ENCODE peak calls at places on chromosome X, in ten cellular contexts. One of them, this sample, is unnamed.

GRCh38 chrX:31374786-31375185 is 302.9 kb upstream of the FTHL17 start:
- DNase-seq in retinal pigment epithelial cell: no peak
- DNase-seq in GM12865: no peak
- DNase-seq in HFF-Myc: no peak
- DNase-seq in pancreas: no peak
- DNase-seq in mammary epithelial cell: no peak
- DNase-seq in breast epithelium: no peak
- DNase-seq in astrocyte of the spinal cord: no peak
- DNase-seq in SK-N-SH: no peak
- DNase-seq in spleen: no peak
- DNase-seq in this sample: no peak

GRCh38 chrX:17086317-17086716 is 139.9 kb downstream of the REPS2 start:
- DNase-seq in retinal pigment epithelial cell: no peak
- DNase-seq in GM12865: no peak
- DNase-seq in HFF-Myc: no peak
- DNase-seq in pancreas: no peak
- DNase-seq in mammary epithelial cell: no peak
- DNase-seq in breast epithelium: no peak
- DNase-seq in astrocyte of the spinal cord: no peak
- DNase-seq in SK-N-SH: no peak
- DNase-seq in spleen: no peak
- DNase-seq in this sample: no peak

GRCh38 chrX:42714981-42715688 is 62.8 kb downstream of the PPP1R2C start:
- DNase-seq in retinal pigment epithelial cell: peak
- DNase-seq in GM12865: no peak
- DNase-seq in HFF-Myc: no peak
- DNase-seq in pancreas: peak
- DNase-seq in mammary epithelial cell: peak
- DNase-seq in breast epithelium: peak
- DNase-seq in astrocyte of the spinal cord: peak
- DNase-seq in SK-N-SH: peak
- DNase-seq in spleen: no peak
- DNase-seq in this sample: no peak

GRCh38 chrX:130171446-130172126 is at the start of gene RAB33A:
- DNase-seq in retinal pigment epithelial cell: no peak
- DNase-seq in GM12865: peak
- DNase-seq in HFF-Myc: no peak
- DNase-seq in pancreas: no peak
- DNase-seq in mammary epithelial cell: no peak
- DNase-seq in breast epithelium: no peak
- DNase-seq in astrocyte of the spinal cord: no peak
- DNase-seq in SK-N-SH: peak
- DNase-seq in spleen: peak
- DNase-seq in this sample: no peak

GRCh38 chrX:141619336-141619735 is 29.8 kb downstream of the SPANXA2 start:
- DNase-seq in retinal pigment epithelial cell: no peak
- DNase-seq in GM12865: no peak
- DNase-seq in HFF-Myc: no peak
- DNase-seq in pancreas: no peak
- DNase-seq in mammary epithelial cell: no peak
- DNase-seq in breast epithelium: no peak
- DNase-seq in astrocyte of the spinal cord: peak
- DNase-seq in SK-N-SH: no peak
- DNase-seq in spleen: no peak
- DNase-seq in this sample: peak

GRCh38 chrX:129959493-129959832 is 23.0 kb upstream of the BCORL1 start:
- DNase-seq in retinal pigment epithelial cell: no peak
- DNase-seq in GM12865: no peak
- DNase-seq in HFF-Myc: no peak
- DNase-seq in pancreas: no peak
- DNase-seq in mammary epithelial cell: peak
- DNase-seq in breast epithelium: no peak
- DNase-seq in astrocyte of the spinal cord: no peak
- DNase-seq in SK-N-SH: no peak
- DNase-seq in spleen: no peak
- DNase-seq in this sample: peak

GRCh38 chrX:57607295-57608187 is 15.7 kb downstream of the ZXDB start:
- DNase-seq in retinal pigment epithelial cell: no peak
- DNase-seq in GM12865: no peak
- DNase-seq in HFF-Myc: no peak
- DNase-seq in pancreas: no peak
- DNase-seq in mammary epithelial cell: no peak
- DNase-seq in breast epithelium: no peak
- DNase-seq in astrocyte of the spinal cord: no peak
- DNase-seq in SK-N-SH: no peak
- DNase-seq in spleen: peak
- DNase-seq in this sample: no peak

GRCh38 chrX:107025538-107025937 is 25.5 kb upstream of the MORC4 start:
- DNase-seq in retinal pigment epithelial cell: no peak
- DNase-seq in GM12865: peak
- DNase-seq in HFF-Myc: no peak
- DNase-seq in pancreas: no peak
- DNase-seq in mammary epithelial cell: peak
- DNase-seq in breast epithelium: no peak
- DNase-seq in astrocyte of the spinal cord: peak
- DNase-seq in SK-N-SH: peak
- DNase-seq in spleen: no peak
- DNase-seq in this sample: peak

GRCh38 chrX:120014354-120015129 is 62.9 kb downstream of the RHOXF2B start:
- DNase-seq in retinal pigment epithelial cell: no peak
- DNase-seq in GM12865: no peak
- DNase-seq in HFF-Myc: no peak
- DNase-seq in pancreas: peak
- DNase-seq in mammary epithelial cell: no peak
- DNase-seq in breast epithelium: no peak
- DNase-seq in astrocyte of the spinal cord: no peak
- DNase-seq in SK-N-SH: no peak
- DNase-seq in spleen: no peak
- DNase-seq in this sample: no peak

GRCh38 chrX:24563291-24564010 is 83.7 kb downstream of the PCYT1B start:
- DNase-seq in retinal pigment epithelial cell: no peak
- DNase-seq in GM12865: no peak
- DNase-seq in HFF-Myc: no peak
- DNase-seq in pancreas: no peak
- DNase-seq in mammary epithelial cell: no peak
- DNase-seq in breast epithelium: no peak
- DNase-seq in astrocyte of the spinal cord: no peak
- DNase-seq in SK-N-SH: no peak
- DNase-seq in spleen: no peak
- DNase-seq in this sample: no peak

GRCh38 chrX:71128915-71129765 is 10.7 kb downstream of the MED12 start:
- DNase-seq in retinal pigment epithelial cell: no peak
- DNase-seq in GM12865: peak
- DNase-seq in HFF-Myc: no peak
- DNase-seq in pancreas: peak
- DNase-seq in mammary epithelial cell: peak
- DNase-seq in breast epithelium: peak
- DNase-seq in astrocyte of the spinal cord: peak
- DNase-seq in SK-N-SH: peak
- DNase-seq in spleen: peak
- DNase-seq in this sample: peak
- TF ChIP-seq CTCF in retinal pigment epithelial cell: peak
- TF ChIP-seq CTCF in GM12865: peak
- TF ChIP-seq CTCF in HFF-Myc: peak
- TF ChIP-seq CTCF in pancreas: peak
- TF ChIP-seq CTCF in mammary epithelial cell: peak
- TF ChIP-seq CTCF in breast epithelium: peak
- TF ChIP-seq CTCF in astrocyte of the spinal cord: peak
- TF ChIP-seq CTCF in SK-N-SH: peak
- TF ChIP-seq CTCF in spleen: peak
- TF ChIP-seq CTCF in this sample: peak

DNA sequence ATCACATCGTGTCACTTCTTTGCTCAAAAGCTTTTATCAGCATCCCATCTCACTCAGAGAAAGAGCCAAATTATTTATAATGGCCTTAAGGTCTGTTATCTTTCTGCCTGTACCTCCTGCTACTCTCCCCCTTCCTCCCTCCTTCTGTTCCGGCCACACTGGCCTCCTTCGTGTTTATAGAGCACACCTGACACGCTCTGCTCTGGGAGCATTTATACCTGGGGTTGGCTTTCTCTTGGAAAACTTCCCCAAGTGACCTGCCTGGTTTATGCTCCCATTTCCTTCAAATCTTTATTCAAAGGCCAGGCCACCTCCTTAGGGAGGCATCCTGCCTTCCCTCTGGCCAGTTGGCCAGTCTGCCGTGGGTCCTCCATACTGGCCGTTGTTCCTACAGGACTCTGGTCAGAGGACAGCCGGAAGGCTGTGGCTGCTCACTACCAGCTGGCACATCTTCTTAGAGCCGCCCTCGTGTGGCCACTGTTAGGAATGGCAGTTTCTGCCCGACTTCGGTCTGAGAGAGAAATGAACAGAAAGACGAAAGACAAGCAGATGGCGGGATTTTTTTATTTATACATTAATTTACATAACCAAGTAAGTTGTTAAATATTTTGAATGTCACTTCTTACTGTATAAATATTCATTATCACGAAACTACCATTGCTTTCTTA is 80.2 kb upstream of the CBLL2 start:
- DNase-seq in retinal pigment epithelial cell: no peak
- DNase-seq in GM12865: peak
- DNase-seq in HFF-Myc: peak
- DNase-seq in pancreas: peak
- DNase-seq in mammary epithelial cell: peak
- DNase-seq in breast epithelium: peak
- DNase-seq in astrocyte of the spinal cord: peak
- DNase-seq in SK-N-SH: peak
- DNase-seq in spleen: peak
- DNase-seq in this sample: peak
- H3K4me3 ChIP-seq in retinal pigment epithelial cell: no peak
- H3K4me3 ChIP-seq in GM12865: no peak
- H3K4me3 ChIP-seq in HFF-Myc: no peak
- H3K4me3 ChIP-seq in pancreas: no peak
- H3K4me3 ChIP-seq in mammary epithelial cell: no peak
- H3K4me3 ChIP-seq in breast epithelium: no peak
- H3K4me3 ChIP-seq in astrocyte of the spinal cord: no peak
- H3K4me3 ChIP-seq in SK-N-SH: peak
- H3K4me3 ChIP-seq in spleen: no peak
- H3K4me3 ChIP-seq in this sample: no peak

DNA sequence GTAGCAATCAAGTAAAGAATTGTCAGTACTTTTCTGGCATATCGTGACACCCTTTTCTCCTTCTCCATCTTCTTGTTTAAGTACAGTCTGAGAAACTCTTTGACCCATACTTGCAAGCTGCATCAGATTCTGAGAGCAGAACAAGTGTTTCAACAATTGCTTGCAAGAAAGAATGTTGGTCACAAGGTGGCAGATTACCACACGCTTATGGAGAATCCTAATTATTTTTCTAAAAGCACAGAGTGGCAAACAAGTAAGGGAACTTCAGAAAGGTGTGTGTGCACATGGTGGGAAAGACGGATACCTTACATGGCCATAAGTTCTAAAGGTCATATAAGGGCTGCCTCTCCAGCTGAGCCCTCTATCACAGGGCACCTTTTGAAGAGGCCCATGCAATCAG is 136.4 kb upstream of the FGF13 start:
- DNase-seq in retinal pigment epithelial cell: peak
- DNase-seq in GM12865: no peak
- DNase-seq in HFF-Myc: no peak
- DNase-seq in pancreas: no peak
- DNase-seq in mammary epithelial cell: peak
- DNase-seq in breast epithelium: no peak
- DNase-seq in astrocyte of the spinal cord: peak
- DNase-seq in SK-N-SH: no peak
- DNase-seq in spleen: no peak
- DNase-seq in this sample: no peak
- TF ChIP-seq CTCF in retinal pigment epithelial cell: no peak
- TF ChIP-seq CTCF in GM12865: no peak
- TF ChIP-seq CTCF in HFF-Myc: no peak
- TF ChIP-seq CTCF in pancreas: no peak
- TF ChIP-seq CTCF in mammary epithelial cell: peak
- TF ChIP-seq CTCF in breast epithelium: no peak
- TF ChIP-seq CTCF in astrocyte of the spinal cord: no peak
- TF ChIP-seq CTCF in SK-N-SH: no peak
- TF ChIP-seq CTCF in spleen: no peak
- TF ChIP-seq CTCF in this sample: peak

DNA sequence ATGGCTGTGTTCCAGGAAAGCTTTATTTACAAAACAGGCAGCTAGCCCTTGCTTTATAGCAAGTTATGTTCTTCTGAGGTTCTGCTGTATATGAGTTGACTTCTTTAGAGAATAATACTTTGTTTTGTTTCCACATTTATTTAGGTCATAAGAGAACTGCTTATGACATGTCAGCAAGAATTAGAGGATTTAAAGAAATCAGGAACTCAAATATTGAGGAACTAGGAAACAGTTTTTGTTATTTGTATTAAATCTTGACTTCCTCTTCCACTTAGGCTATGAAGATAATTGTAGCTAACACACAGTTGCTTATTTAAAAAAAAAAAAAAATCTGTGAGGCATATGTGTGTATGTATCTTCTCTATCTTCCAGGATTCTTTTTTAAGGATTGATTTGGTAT is 14.3 kb downstream of the ZRSR2 start:
- DNase-seq in retinal pigment epithelial cell: no peak
- DNase-seq in GM12865: no peak
- DNase-seq in HFF-Myc: no peak
- DNase-seq in pancreas: no peak
- DNase-seq in mammary epithelial cell: no peak
- DNase-seq in breast epithelium: no peak
- DNase-seq in astrocyte of the spinal cord: no peak
- DNase-seq in SK-N-SH: no peak
- DNase-seq in spleen: no peak
- DNase-seq in this sample: no peak
- H3K4me3 ChIP-seq in retinal pigment epithelial cell: no peak
- H3K4me3 ChIP-seq in GM12865: no peak
- H3K4me3 ChIP-seq in HFF-Myc: no peak
- H3K4me3 ChIP-seq in pancreas: no peak
- H3K4me3 ChIP-seq in mammary epithelial cell: no peak
- H3K4me3 ChIP-seq in breast epithelium: no peak
- H3K4me3 ChIP-seq in astrocyte of the spinal cord: no peak
- H3K4me3 ChIP-seq in SK-N-SH: no peak
- H3K4me3 ChIP-seq in spleen: no peak
- H3K4me3 ChIP-seq in this sample: no peak

GRCh38 chrX:118593407-118593806 is 97.8 kb downstream of the DOCK11 start:
- DNase-seq in retinal pigment epithelial cell: no peak
- DNase-seq in GM12865: no peak
- DNase-seq in HFF-Myc: no peak
- DNase-seq in pancreas: no peak
- DNase-seq in mammary epithelial cell: no peak
- DNase-seq in breast epithelium: no peak
- DNase-seq in astrocyte of the spinal cord: no peak
- DNase-seq in SK-N-SH: no peak
- DNase-seq in spleen: no peak
- DNase-seq in this sample: no peak
- TF ChIP-seq CTCF in retinal pigment epithelial cell: no peak
- TF ChIP-seq CTCF in GM12865: no peak
- TF ChIP-seq CTCF in HFF-Myc: no peak
- TF ChIP-seq CTCF in pancreas: no peak
- TF ChIP-seq CTCF in mammary epithelial cell: no peak
- TF ChIP-seq CTCF in breast epithelium: no peak
- TF ChIP-seq CTCF in astrocyte of the spinal cord: no peak
- TF ChIP-seq CTCF in SK-N-SH: no peak
- TF ChIP-seq CTCF in spleen: no peak
- TF ChIP-seq CTCF in this sample: no peak

GRCh38 chrX:136148391-136148790 is 1.1 kb downstream of the FHL1 start:
- DNase-seq in retinal pigment epithelial cell: no peak
- DNase-seq in GM12865: no peak
- DNase-seq in HFF-Myc: no peak
- DNase-seq in pancreas: no peak
- DNase-seq in mammary epithelial cell: no peak
- DNase-seq in breast epithelium: no peak
- DNase-seq in astrocyte of the spinal cord: no peak
- DNase-seq in SK-N-SH: no peak
- DNase-seq in spleen: no peak
- DNase-seq in this sample: no peak
- H3K4me3 ChIP-seq in retinal pigment epithelial cell: peak
- H3K4me3 ChIP-seq in GM12865: no peak
- H3K4me3 ChIP-seq in HFF-Myc: peak
- H3K4me3 ChIP-seq in pancreas: no peak
- H3K4me3 ChIP-seq in mammary epithelial cell: no peak
- H3K4me3 ChIP-seq in breast epithelium: peak
- H3K4me3 ChIP-seq in astrocyte of the spinal cord: peak
- H3K4me3 ChIP-seq in SK-N-SH: peak
- H3K4me3 ChIP-seq in spleen: no peak
- H3K4me3 ChIP-seq in this sample: peak

This sample was measured in foreskin fibroblast.